ENCODE peak calls at places on chromosome 16, in four cellular contexts. D, Y, Z and W are unnamed samples.

GRCh38 chr16:10754941-10755340 is 11.3 kb downstream of the NUBP1 start:
- DNase-seq in Y (no peak), D (no peak), Z (no peak), W (no peak)

GRCh38 chr16:303760-304505 is 21.0 kb downstream of the PDIA2 start:
- DNase-seq in Z (no peak), D (no peak), Y (no peak), W (no peak)

GRCh38 chr16:66925322-66925840 is at the start of gene RRAD:
- DNase-seq in Y (no peak), Z (no peak), D (no peak), W (no peak)

GRCh38 chr16:81502396-81503060 is 57.9 kb downstream of the CMIP start:
- DNase-seq in Y (no peak), D (no peak), Z (no peak), W (no peak)

GRCh38 chr16:53456625-53457024 is 22.4 kb downstream of the RBL2 start:
- DNase-seq in Y (no peak), Z (peak; percentile 19), D (no peak), W (peak; percentile 86)

GRCh38 chr16:11100239-11100750 is 155.7 kb downstream of the SOCS1 start:
- DNase-seq in Z (no peak), D (no peak), Y (peak; percentile 42), W (no peak)

GRCh38 chr16:24906199-24906808 is 60.5 kb downstream of the SLC5A11 start:
- DNase-seq in Y (no peak), Z (no peak), D (no peak), W (no peak)

GRCh38 chr16:13471036-13471435 is 448.9 kb upstream of the ERCC4 start:
- DNase-seq in D (no peak), Y (no peak), Z (no peak), W (no peak)

GRCh38 chr16:30797670-30798309 is 10.8 kb upstream of the ZNF629 start:
- DNase-seq in Y (no peak), Z (no peak), D (no peak), W (no peak)